ENCODE peak calls at places on chromosomes 13 and 19, in eight cellular contexts. P, V, J, S, A, O, Q and W are unnamed samples.

GRCh38 chr19:9865732-9866627 is 30.9 kb downstream of the PIN1 start:
- DNase-seq in P (no peak), V (no peak), J (no peak), S (no peak), A (no peak), O (peak; percentile 58), Q (peak; percentile 68), W (no peak)

GRCh38 chr19:40717325-40717879 is 490 bp downstream of the ITPKC start:
- DNase-seq in P (no peak), V (no peak), J (peak; percentile 55), S (no peak), A (peak; percentile 40), O (no peak), Q (no peak), W (no peak)

GRCh38 chr13:95676100-95676774 is 702 bp upstream of the DNAJC3 start:
- DNase-seq in P (peak; percentile 40), V (peak; percentile 37), J (no peak), S (peak; percentile 57), A (peak; percentile 10), O (no peak), Q (peak; percentile 77), W (no peak)

GRCh38 chr19:42143341-42144234 is 11.3 kb upstream of the POU2F2 start:
- DNase-seq in P (no peak), V (no peak), J (no peak), S (peak; percentile 71), A (no peak), O (peak; percentile 88), Q (peak; percentile 87), W (no peak)

GRCh38 chr13:95304446-95304845 is 3.2 kb upstream of the ABCC4 start:
- DNase-seq in P (no peak), V (no peak), J (no peak), S (no peak), A (no peak), O (peak; percentile 13), Q (no peak), W (no peak)

GRCh38 chr13:51714663-51715168 is 89.2 kb downstream of the DHRS12 start:
- DNase-seq in P (no peak), V (no peak), J (no peak), S (no peak), A (no peak), O (no peak), Q (no peak), W (no peak)

GRCh38 chr13:33994826-33995502 is 177.0 kb downstream of the RFC3 start:
- DNase-seq in P (no peak), V (no peak), J (no peak), S (no peak), A (no peak), O (no peak), Q (no peak), W (no peak)

GRCh38 chr13:28637714-28638355 is 21.1 kb upstream of the POMP start:
- DNase-seq in P (no peak), V (no peak), J (no peak), S (no peak), A (peak; percentile 25), O (no peak), Q (peak; percentile 41), W (no peak)

GRCh38 chr13:86446311-86446710 is 647.1 kb upstream of the SLITRK6 start:
- DNase-seq in P (no peak), V (no peak), J (no peak), S (no peak), A (no peak), O (peak; percentile 33), Q (peak; percentile 39), W (no peak)

GRCh38 chr19:51150627-51151026 is 8.5 kb downstream of the SIGLEC7 start:
- DNase-seq in P (no peak), V (no peak), J (no peak), S (no peak), A (no peak), O (no peak), Q (no peak), W (no peak)

GRCh38 chr19:55253264-55253663 is 5.6 kb downstream of the PPP6R1 start:
- DNase-seq in P (no peak), V (no peak), J (no peak), S (no peak), A (no peak), O (no peak), Q (no peak), W (peak; percentile 35)

GRCh38 chr19:18021121-18021755 is 13.3 kb downstream of the ARRDC2 start:
- DNase-seq in P (peak; percentile 78), V (peak; percentile 88), J (peak; percentile 79), S (no peak), A (peak; percentile 91), O (no peak), Q (no peak), W (peak; percentile 90)

GRCh38 chr13:28819046-28819747 is 942 bp upstream of the MTUS2 start:
- DNase-seq in P (no peak), V (no peak), J (no peak), S (peak; percentile 26), A (no peak), O (peak; percentile 68), Q (peak; percentile 73), W (no peak)

GRCh38 chr13:107456431-107456830 is 758.9 kb downstream of the LIG4 start:
- DNase-seq in P (no peak), V (no peak), J (no peak), S (no peak), A (no peak), O (no peak), Q (no peak), W (no peak)

GRCh38 chr13:107461751-107462150 is 753.6 kb downstream of the LIG4 start:
- DNase-seq in P (no peak), V (no peak), J (no peak), S (no peak), A (no peak), O (no peak), Q (no peak), W (no peak)

GRCh38 chr13:107459430-107459829 is 755.9 kb downstream of the LIG4 start:
- DNase-seq in P (no peak), V (no peak), J (no peak), S (peak; percentile 15), A (no peak), O (no peak), Q (no peak), W (no peak)

GRCh38 chr13:107458269-107458668 is 757.1 kb downstream of the LIG4 start:
- DNase-seq in P (no peak), V (no peak), J (no peak), S (no peak), A (no peak), O (no peak), Q (no peak), W (peak; percentile 50)

DNA sequence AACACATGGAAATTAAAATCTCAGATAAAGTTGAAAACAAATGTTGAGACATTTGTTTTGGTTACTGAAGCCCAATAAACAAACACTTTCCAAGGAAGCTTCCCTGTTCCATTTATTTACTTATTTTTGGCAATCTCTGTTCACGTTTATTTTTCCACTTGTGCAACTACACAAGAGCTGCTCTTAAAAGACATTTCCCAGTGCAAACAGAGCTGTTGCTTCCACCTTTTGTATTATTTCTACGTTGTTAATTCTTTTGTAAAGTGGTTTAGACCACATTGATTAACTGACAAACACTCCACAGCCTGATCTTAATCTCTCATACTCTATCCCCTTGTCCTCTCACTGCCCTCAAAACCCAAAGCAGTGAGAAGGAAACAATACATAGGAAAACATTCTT is 757.6 kb downstream of the LIG4 start:
- DNase-seq in P (no peak), V (no peak), J (no peak), S (no peak), A (no peak), O (peak; percentile 23), Q (no peak), W (no peak)
- H3K4me3 ChIP-seq in P (no peak overlapping the region), V (no peak overlapping the region), J (no peak overlapping the region), S (no peak overlapping the region), A (no peak overlapping the region), O (no peak overlapping the region), Q (no peak overlapping the region), W (no peak overlapping the region)

GRCh38 chr13:40749327-40749726 is 21.7 kb downstream of the MRPS31 start:
- DNase-seq in P (no peak), V (no peak), J (no peak), S (no peak), A (no peak), O (no peak), Q (no peak), W (no peak)
- TF ChIP-seq CTCF in P (no peak), V (no peak), J (no peak), S (peak; percentile 22), A (no peak), O (peak; percentile 21), Q (no peak), W (no peak)

GRCh38 chr19:44893704-44894103 is 2.6 kb downstream of the TOMM40 start:
- DNase-seq in P (no peak), V (no peak), J (no peak), S (no peak), A (no peak), O (no peak), Q (no peak), W (no peak)

GRCh38 chr19:44894946-44895345 is 3.9 kb downstream of the TOMM40 start:
- DNase-seq in P (no peak), V (no peak), J (no peak), S (no peak), A (no peak), O (no peak), Q (no peak), W (no peak)

GRCh38 chr19:44900328-44901244 is 5.0 kb upstream of the APOE start:
- DNase-seq in P (no peak), V (no peak), J (no peak), S (peak; percentile 7), A (no peak), O (no peak), Q (no peak), W (no peak)

GRCh38 chr19:44892932-44893331 is 1.9 kb downstream of the TOMM40 start:
- DNase-seq in P (no peak), V (no peak), J (no peak), S (no peak), A (no peak), O (no peak), Q (no peak), W (no peak)

GRCh38 chr19:44897835-44898234 is 6.8 kb downstream of the TOMM40 start:
- DNase-seq in P (no peak), V (no peak), J (no peak), S (no peak), A (no peak), O (no peak), Q (no peak), W (no peak)
- H3K36me3 ChIP-seq in P (peaks cover 25% of the 10 kb centered on the region), V (peaks cover 100% of the 10 kb centered on the region), J (no peaks in the 10 kb centered on the region), S (no peaks in the 10 kb centered on the region), A (peaks cover 57% of the 10 kb centered on the region), O (no peaks in the 10 kb centered on the region), Q (peaks cover 54% of the 10 kb centered on the region), W (peaks cover 97% of the 10 kb centered on the region)

GRCh38 chr19:35696835-35697234 is 7.5 kb upstream of the ZBTB32 start:
- DNase-seq in P (no peak), V (no peak), J (no peak), S (no peak), A (no peak), O (no peak), Q (no peak), W (no peak)

GRCh38 chr19:35708391-35708790 is 4.0 kb downstream of the ZBTB32 start:
- DNase-seq in P (no peak), V (no peak), J (no peak), S (no peak), A (no peak), O (no peak), Q (no peak), W (no peak)

GRCh38 chr19:35704218-35704617 is at the start of gene ZBTB32:
- DNase-seq in P (peak; percentile 30), V (no peak), J (no peak), S (no peak), A (no peak), O (peak; percentile 80), Q (peak; percentile 90), W (no peak)

GRCh38 chr19:35703343-35703742 is 1.0 kb upstream of the ZBTB32 start:
- DNase-seq in P (no peak), V (no peak), J (no peak), S (no peak), A (no peak), O (no peak), Q (peak; percentile 65), W (no peak)

GRCh38 chr19:35702223-35703012 is 1.9 kb upstream of the ZBTB32 start:
- DNase-seq in P (peak; percentile 96), V (peak; percentile 98), J (peak; percentile 93), S (peak; percentile 96), A (peak; percentile 96), O (peak; percentile 99), Q (peak; percentile 100), W (peak; percentile 95)
- H3K4me3 ChIP-seq in P (peak overlapping the region; percentile 50), V (peak overlapping the region; percentile 71), J (peak overlapping the region; percentile 84), S (peak overlapping the region; percentile 39), A (peak overlapping the region; percentile 53), O (peak overlapping the region; percentile 55), Q (peak overlapping the region; percentile 75), W (peak overlapping the region; percentile 57)